ENCODE peak calls at places on chromosome 1, in six cellular contexts. Y, F, Z, S, D and G are unnamed samples.

GRCh38 chr1:178371236-178371635 is 125.5 kb downstream of the CLEC20A start:
- DNase-seq in Y (peak; percentile 72), F (no peak), Z (no peak), S (no peak), D (peak; percentile 4), G (no peak)

GRCh38 chr1:112723511-112723839 is 8.3 kb upstream of the PPM1J start:
- DNase-seq in Y (no peak), F (no peak), Z (no peak), S (no peak), D (no peak), G (no peak)

GRCh38 chr1:150847499-150848060 is 28.8 kb downstream of the ARNT start:
- DNase-seq in Y (no peak), F (no peak), Z (no peak), S (no peak), D (no peak), G (no peak)

GRCh38 chr1:236141447-236142357 is 637 bp upstream of the GPR137B start:
- DNase-seq in Y (peak; percentile 62), F (peak; percentile 72), Z (no peak), S (no peak), D (peak; percentile 63), G (peak; percentile 53)

GRCh38 chr1:183633676-183634343 is 1.8 kb downstream of the ARPC5 start:
- DNase-seq in Y (peak; percentile 83), F (peak; percentile 27), Z (no peak), S (no peak), D (peak; percentile 57), G (peak; percentile 92)

GRCh38 chr1:58570817-58571216 is 6.2 kb downstream of the TACSTD2 start:
- DNase-seq in Y (no peak), F (no peak), Z (no peak), S (no peak), D (no peak), G (no peak)

GRCh38 chr1:30061292-30062204 is 661.8 kb downstream of the MATN1 start:
- DNase-seq in Y (no peak), F (no peak), Z (no peak), S (no peak), D (no peak), G (no peak)

GRCh38 chr1:150577557-150578277 is 1.7 kb downstream of the MCL1 start:
- DNase-seq in Y (no peak), F (no peak), Z (no peak), S (no peak), D (peak; percentile 11), G (peak; percentile 63)

GRCh38 chr1:29416825-29417557 is 180.7 kb downstream of the PTPRU start:
- DNase-seq in Y (no peak), F (no peak), Z (peak; percentile 53), S (no peak), D (no peak), G (no peak)

GRCh38 chr1:12067900-12068821 is 5.1 kb downstream of the TNFRSF8 start:
- DNase-seq in Y (no peak), F (peak; percentile 68), Z (no peak), S (no peak), D (peak; percentile 57), G (no peak)

GRCh38 chr1:33740040-33740745 is 123.7 kb upstream of the HMGB4 start:
- DNase-seq in Y (no peak), F (no peak), Z (no peak), S (no peak), D (no peak), G (no peak)

GRCh38 chr1:204080163-204080903 is 7.4 kb downstream of the SOX13 start:
- DNase-seq in Y (no peak), F (peak; percentile 97), Z (peak; percentile 91), S (no peak), D (peak; percentile 95), G (no peak)

GRCh38 chr1:8787218-8787617 is 30.2 kb downstream of the RERE start:
- DNase-seq in Y (no peak), F (no peak), Z (no peak), S (no peak), D (no peak), G (no peak)

GRCh38 chr1:39269791-39270342 is 65.4 kb downstream of the MACF1 start:
- DNase-seq in Y (no peak), F (peak; percentile 19), Z (no peak), S (no peak), D (peak; percentile 37), G (no peak)

GRCh38 chr1:208238710-208239517 is 5.3 kb downstream of the PLXNA2 start:
- DNase-seq in Y (peak; percentile 76), F (peak; percentile 79), Z (peak; percentile 53), S (no peak), D (peak; percentile 72), G (peak; percentile 57)

GRCh38 chr1:222048030-222048632 is 306.2 kb upstream of the DUSP10 start:
- DNase-seq in Y (no peak), F (no peak), Z (no peak), S (no peak), D (no peak), G (peak; percentile 1)

GRCh38 chr1:184646824-184647223 is 107.8 kb downstream of the EDEM3 start:
- DNase-seq in Y (no peak), F (no peak), Z (no peak), S (no peak), D (no peak), G (no peak)

GRCh38 chr1:170205301-170205700 is 59.5 kb downstream of the NTMT2 start:
- DNase-seq in Y (no peak), F (no peak), Z (no peak), S (no peak), D (no peak), G (no peak)

GRCh38 chr1:230371923-230372703 is 54.0 kb downstream of the PGBD5 start:
- DNase-seq in Y (no peak), F (no peak), Z (no peak), S (no peak), D (no peak), G (no peak)

GRCh38 chr1:98342556-98342955 is 319.0 kb upstream of the SNX7 start:
- DNase-seq in Y (peak; percentile 8), F (no peak), Z (no peak), S (no peak), D (no peak), G (no peak)

GRCh38 chr1:180194546-180195207 is 35.4 kb upstream of the LHX4 start:
- DNase-seq in Y (no peak), F (peak; percentile 21), Z (no peak), S (no peak), D (no peak), G (no peak)

GRCh38 chr1:53460666-53461328 is 1.6 kb downstream of the DMRTB1 start:
- DNase-seq in Y (no peak), F (no peak), Z (peak; percentile 18), S (no peak), D (no peak), G (no peak)

GRCh38 chr1:214739621-214740238 is 136.7 kb downstream of the CENPF start:
- DNase-seq in Y (no peak), F (no peak), Z (no peak), S (no peak), D (no peak), G (no peak)

GRCh38 chr1:218397752-218398339 is 52.7 kb downstream of the TGFB2 start:
- DNase-seq in Y (no peak), F (no peak), Z (no peak), S (no peak), D (peak; percentile 34), G (no peak)

GRCh38 chr1:61081637-61082335 is 575 bp upstream of the NFIA start:
- DNase-seq in Y (peak; percentile 69), F (no peak), Z (peak; percentile 72), S (peak; percentile 19), D (peak; percentile 61), G (peak; percentile 76)

GRCh38 chr1:164858233-164858632 is 299.2 kb downstream of the PBX1 start:
- DNase-seq in Y (no peak), F (peak; percentile 9), Z (no peak), S (no peak), D (peak; percentile 23), G (no peak)

GRCh38 chr1:230747139-230747730 is at the start of gene CAPN9:
- DNase-seq in Y (no peak), F (no peak), Z (peak; percentile 23), S (no peak), D (no peak), G (no peak)

GRCh38 chr1:223076382-223076781 is 66.7 kb downstream of the TLR5 start:
- DNase-seq in Y (no peak), F (no peak), Z (no peak), S (no peak), D (no peak), G (no peak)

GRCh38 chr1:44289530-44289929 is 65.5 kb downstream of the ERI3 start:
- DNase-seq in Y (no peak), F (peak; percentile 52), Z (no peak), S (no peak), D (no peak), G (no peak)